ENCODE peak calls at places on chromosomes 1 and 21, in four cellular contexts. V is prostate gland, Y is HFF-Myc, S is GM12865. A is an unnamed sample.

GRCh38 chr1:117412472-117412871 is 45.2 kb downstream of the MAN1A2 start:
- DNase-seq in Y (no peak), S (no peak), V (no peak), A (no peak)

GRCh38 chr1:18256318-18257235 is 149.0 kb downstream of the IGSF21 start:
- DNase-seq in V (peak; percentile 16), S (peak; percentile 42), Y (peak; percentile 2), A (peak; percentile 71)

GRCh38 chr21:28156590-28156989 is 836.1 kb downstream of the LTN1 start:
- DNase-seq in Y (no peak), S (no peak), V (no peak), A (no peak)

GRCh38 chr1:87330201-87330953 is 1.7 kb downstream of the LMO4 start:
- DNase-seq in S (peak; percentile 46), Y (no peak), V (no peak), A (peak; percentile 54)

GRCh38 chr1:41102208-41102607 is 80.7 kb upstream of the SLFNL1 start:
- DNase-seq in V (peak; percentile 91), S (no peak), Y (peak; percentile 93), A (peak; percentile 86)

GRCh38 chr1:63794927-63795326 is 21.1 kb downstream of the ROR1 start:
- DNase-seq in V (no peak), S (no peak), Y (no peak), A (peak; percentile 68)

GRCh38 chr1:228515200-228515834 is 28.1 kb downstream of the RNF187 start:
- DNase-seq in Y (peak; percentile 22), V (no peak), S (peak; percentile 34), A (peak; percentile 59)

GRCh38 chr1:162997499-162998285 is 71.5 kb upstream of the RGS4 start:
- DNase-seq in Y (no peak), S (no peak), V (no peak), A (no peak)

GRCh38 chr21:35477622-35478021 is 428.5 kb upstream of the RUNX1 start:
- DNase-seq in Y (no peak), V (no peak), S (no peak), A (no peak)

DNA sequence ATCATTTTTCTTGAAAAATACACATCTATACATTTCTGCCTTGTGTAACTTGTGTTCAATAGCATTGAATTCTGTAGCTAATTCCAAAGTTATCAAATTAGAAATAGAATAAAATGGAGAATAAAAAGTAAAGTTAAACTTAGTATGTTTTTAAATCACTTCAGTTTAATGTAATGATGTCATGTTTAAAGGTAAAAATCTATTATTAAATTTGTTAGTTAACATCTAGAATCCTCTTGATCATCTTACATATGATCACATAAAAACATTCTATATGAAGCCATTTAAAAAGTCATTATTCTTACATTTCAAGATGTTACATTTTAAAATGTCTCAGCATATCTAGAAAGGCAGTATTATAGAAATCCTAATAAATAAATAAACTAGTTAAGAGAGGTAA is 1163.2 kb downstream of the PLA2G4A start:
- DNase-seq in V (no peak), S (no peak), Y (no peak), A (no peak)
- H3K4me3 ChIP-seq in V (no peak overlapping the region), S (no peak overlapping the region), Y (no peak overlapping the region), A (no peak overlapping the region)

DNA sequence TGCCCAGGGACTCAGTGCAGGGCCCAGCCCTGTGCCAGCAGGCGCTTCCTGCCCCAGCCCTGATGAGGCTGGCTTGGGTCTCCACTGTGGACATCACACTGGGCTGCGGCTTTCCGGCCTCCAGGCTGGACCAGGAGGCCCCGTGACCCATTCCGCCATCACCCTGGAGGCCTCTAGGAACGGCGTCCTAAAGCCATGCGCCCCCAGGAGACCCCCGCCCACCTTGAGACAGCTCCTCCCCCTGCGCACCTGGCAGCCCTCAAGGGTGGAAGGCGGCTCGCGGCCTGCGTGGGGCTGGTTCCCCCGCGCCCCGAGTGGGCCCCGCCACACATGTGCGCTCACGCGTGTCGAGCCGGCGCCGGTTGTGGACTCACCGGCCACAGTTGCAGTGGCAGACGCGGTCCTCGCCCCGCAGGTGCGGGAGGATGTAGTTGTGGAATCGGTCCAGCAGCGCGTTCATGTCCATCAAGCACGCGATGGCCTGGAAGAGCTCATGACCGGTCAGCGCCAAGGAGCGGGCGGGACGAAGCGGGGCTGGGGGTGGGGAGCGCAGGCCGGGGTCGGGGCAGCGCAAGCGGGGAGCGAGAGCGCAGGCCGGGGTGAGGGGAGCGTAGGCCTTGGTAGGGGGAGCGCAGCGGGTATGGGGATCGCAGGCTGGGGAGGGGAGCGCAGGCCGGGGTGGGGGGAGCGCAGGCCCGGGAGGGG is 962 bp downstream of the TMEM240 start:
- DNase-seq in Y (no peak), S (no peak), V (no peak), A (no peak)
- H3K4me3 ChIP-seq in Y (peak overlapping the region; percentile 55), S (no peak overlapping the region), V (peak overlapping the region; percentile 54), A (peak overlapping the region; percentile 59)

GRCh38 chr1:25818569-25818968 is 1.2 kb upstream of the MTFR1L start:
- DNase-seq in Y (no peak), V (no peak), S (no peak), A (no peak)
- H3K4me3 ChIP-seq in Y (peak overlapping the region; percentile 85), V (no peak overlapping the region), S (no peak overlapping the region), A (peak overlapping the region; percentile 90)

GRCh38 chr21:37915941-37916794 is at the start of gene KCNJ6:
- DNase-seq in V (peak; percentile 14), S (no peak), Y (no peak), A (peak; percentile 73)

GRCh38 chr21:37914211-37914900 is 1.9 kb downstream of the KCNJ6 start:
- DNase-seq in S (peak; percentile 5), Y (no peak), V (no peak), A (no peak)

GRCh38 chr21:37917612-37918011 is 1.4 kb upstream of the KCNJ6 start:
- DNase-seq in Y (no peak), S (no peak), V (no peak), A (no peak)

GRCh38 chr21:37915516-37915915 is 741 bp downstream of the KCNJ6 start:
- DNase-seq in S (no peak), Y (no peak), V (no peak), A (no peak)

DNA sequence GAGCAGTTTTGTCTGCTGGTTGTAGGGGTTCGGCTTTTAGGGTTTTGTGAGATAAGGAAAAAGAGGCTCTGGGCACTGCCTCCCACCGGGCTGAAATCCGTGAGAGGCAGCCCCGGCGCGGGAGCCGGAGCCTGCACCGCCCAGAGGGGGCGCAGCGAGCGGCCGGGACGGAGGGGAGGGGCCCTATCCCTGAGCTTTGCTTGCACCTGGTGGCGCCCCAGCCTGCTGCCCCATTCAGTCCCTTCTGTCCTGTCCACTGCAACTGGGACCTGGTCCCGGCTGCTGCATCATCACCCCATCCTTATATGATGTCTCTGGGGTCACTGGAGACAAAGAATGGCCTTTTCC is 512 bp upstream of the KCNJ6 start:
- DNase-seq in V (no peak), S (no peak), Y (no peak), A (peak; percentile 29)
- H3K4me3 ChIP-seq in V (no peak overlapping the region), S (no peak overlapping the region), Y (no peak overlapping the region), A (no peak overlapping the region)

DNA sequence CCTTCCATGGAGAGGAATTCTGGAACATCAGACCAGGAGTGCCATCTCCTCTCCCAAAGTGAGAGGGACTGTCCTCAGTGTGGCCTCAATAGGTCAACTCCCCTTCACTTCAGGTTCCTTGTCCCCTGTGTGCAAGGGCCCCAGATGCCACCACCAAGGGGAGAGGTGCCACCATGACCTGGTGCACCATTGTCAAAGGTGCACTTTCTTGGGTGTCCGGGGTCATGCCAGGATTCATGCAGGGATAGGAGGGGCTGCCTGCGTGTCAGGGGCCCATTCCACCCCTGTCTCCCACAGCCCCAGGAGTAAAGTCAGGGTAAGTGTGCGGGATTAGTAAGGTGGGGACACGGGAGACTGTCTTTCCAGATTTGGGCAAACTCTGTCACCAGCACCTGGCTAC is 21.4 kb upstream of the EPHA2 start:
- DNase-seq in V (no peak), Y (no peak), S (no peak), A (no peak)
- H3K4me3 ChIP-seq in V (no peak overlapping the region), Y (no peak overlapping the region), S (no peak overlapping the region), A (no peak overlapping the region)

DNA sequence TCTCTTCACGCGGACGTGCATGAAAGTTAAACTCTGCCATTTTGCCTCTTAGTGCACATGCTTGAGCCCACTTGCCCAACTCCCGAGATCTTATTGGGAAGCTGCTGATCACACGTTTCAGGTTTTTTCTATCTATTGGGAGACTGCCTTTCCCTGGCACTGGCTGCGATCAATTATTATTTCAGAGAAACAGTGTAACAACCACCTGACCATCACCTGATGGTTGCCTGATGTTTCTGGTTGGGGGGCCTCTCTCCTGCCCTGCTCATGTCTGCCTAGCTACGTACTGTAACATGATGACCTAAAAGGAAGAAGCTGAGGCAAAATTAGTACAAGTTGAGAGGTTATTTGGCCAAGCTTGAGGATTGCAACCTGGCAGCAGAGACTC is 58.2 kb downstream of the OLFML3 start:
- DNase-seq in S (no peak), Y (no peak), V (no peak), A (no peak)
- H3K4me3 ChIP-seq in S (no peak overlapping the region), Y (no peak overlapping the region), V (no peak overlapping the region), A (no peak overlapping the region)

GRCh38 chr21:44548381-44548780 is 2.9 kb downstream of the KRTAP10-2 start:
- DNase-seq in V (no peak), S (no peak), Y (no peak), A (no peak)

GRCh38 chr21:44547656-44548331 is 3.5 kb downstream of the KRTAP10-2 start:
- DNase-seq in V (no peak), Y (no peak), S (no peak), A (no peak)

GRCh38 chr21:44549525-44550211 is 1.6 kb downstream of the KRTAP10-2 start:
- DNase-seq in S (no peak), V (no peak), Y (no peak), A (no peak)

GRCh38 chr21:44550807-44551206 is 498 bp downstream of the KRTAP10-2 start:
- DNase-seq in V (no peak), S (no peak), Y (no peak), A (no peak)

DNA sequence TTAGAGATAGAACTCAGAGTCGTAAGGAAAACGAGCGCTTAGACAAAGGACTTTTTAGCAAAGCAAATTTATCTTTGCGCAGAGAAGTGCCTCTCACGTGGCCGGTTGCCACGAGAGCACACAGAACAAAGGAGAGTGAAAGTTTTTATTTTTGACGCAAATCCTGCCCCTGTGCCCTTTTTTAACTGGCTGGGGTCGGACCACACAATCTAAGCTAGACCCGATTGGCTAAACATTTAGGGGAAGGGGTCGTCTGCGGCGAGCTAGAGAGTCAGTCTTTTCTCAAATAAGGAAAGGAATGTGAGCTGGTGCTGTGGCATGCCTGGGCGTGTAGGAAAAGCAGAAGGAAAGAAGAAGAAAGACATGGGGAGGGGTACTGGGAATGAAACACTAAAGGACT is 2.4 kb downstream of the KRTAP10-2 start:
- DNase-seq in S (no peak), Y (no peak), V (no peak), A (no peak)
- H3K4me3 ChIP-seq in S (no peak overlapping the region), Y (no peak overlapping the region), V (no peak overlapping the region), A (no peak overlapping the region)

GRCh38 chr1:181086926-181087325 is 1.6 kb upstream of the IER5 start:
- DNase-seq in V (no peak), Y (no peak), S (no peak), A (no peak)
- H3K4me3 ChIP-seq in V (no peak overlapping the region), Y (no peak overlapping the region), S (no peak overlapping the region), A (no peak overlapping the region)

GRCh38 chr1:161200421-161200991 is 1.7 kb upstream of the ADAMTS4 start:
- DNase-seq in V (no peak), Y (no peak), S (no peak), A (no peak)
- H3K4me3 ChIP-seq in V (no peak overlapping the region), Y (no peak overlapping the region), S (no peak overlapping the region), A (no peak overlapping the region)